ENCODE peak calls at places on chromosome 20, in four cellular contexts. W, B, N and R are unnamed samples.

GRCh38 chr20:10476319-10476724 is 41.2 kb downstream of the SLX4IP start:
- DNase-seq in N (no peak), B (no peak), W (peak; percentile 51), R (no peak)

GRCh38 chr20:62872184-62872862 is 10.7 kb upstream of the TCFL5 start:
- DNase-seq in N (no peak), W (no peak), B (no peak), R (no peak)

GRCh38 chr20:63326314-63327228 is 33.6 kb downstream of the COL20A1 start:
- DNase-seq in W (no peak), N (no peak), B (no peak), R (no peak)

GRCh38 chr20:41124451-41125094 is 12.8 kb upstream of the PLCG1 start:
- DNase-seq in B (no peak), N (no peak), W (no peak), R (no peak)

GRCh38 chr20:39025883-39026282 is 63.7 kb downstream of the DHX35 start:
- DNase-seq in W (no peak), N (no peak), B (no peak), R (no peak)

GRCh38 chr20:631091-631490 is 21.0 kb upstream of the TCF15 start:
- DNase-seq in N (no peak), W (no peak), B (no peak), R (no peak)

GRCh38 chr20:2283706-2284423 is 11.9 kb upstream of the TGM3 start:
- DNase-seq in N (no peak), W (no peak), B (no peak), R (no peak)

GRCh38 chr20:35257175-35257909 is 20.6 kb downstream of the MMP24OS start:
- DNase-seq in N (no peak), B (no peak), W (no peak), R (no peak)

GRCh38 chr20:34112600-34113061 is 588 bp upstream of the EIF2S2 start:
- DNase-seq in W (peak; percentile 31), B (peak; percentile 22), N (no peak), R (no peak)

GRCh38 chr20:60209048-60209447 is 250.8 kb downstream of the CDH26 start:
- DNase-seq in B (no peak), N (no peak), W (no peak), R (no peak)